ENCODE peak calls at places on chromosomes 2 and 18, in seven cellular contexts. R is AML-193; F is activated naive CD8-positive, alpha-beta T cell treated with anti-CD3 and anti-CD28 coated beads for 36 hours; C is heart right ventricle; P is stimulated activated CD4-positive, alpha-beta T cell treated with anti-CD3 and anti-CD28 coated beads, Interleukin-2, amount 100 ng/mL, for 48 hours; E is NCI-H774; G is stimulated activated CD8-positive, alpha-beta memory T cell treated with anti-CD3 and anti-CD28 coated beads, Interleukin-15, amount 100 ng/mL, for 48 hours. Z is an unnamed sample.
A peak's percentile ranks its signal among the peaks of the same experiment; 100 is the strongest.

GRCh38 chr2:183019718-183020442 is 18.4 kb downstream of the NCKAP1 start:
- DNase-seq in R (no peak), F (no peak), C (no peak), P (no peak), E (no peak), G (no peak), Z (peak; percentile 81)

GRCh38 chr2:53545159-53546055 is 222.2 kb upstream of the CHAC2 start:
- DNase-seq in R (no peak), F (no peak), C (no peak), P (no peak), E (no peak), G (no peak), Z (no peak)

GRCh38 chr2:208025814-208026184 is 472 bp upstream of the PLEKHM3 start:
- DNase-seq in R (no peak), F (peak; percentile 43), C (no peak), P (peak; percentile 20), E (no peak), G (peak; percentile 44), Z (no peak)

GRCh38 chr2:40105593-40105992 is 326.5 kb upstream of the THUMPD2 start:
- DNase-seq in R (no peak), F (no peak), C (no peak), P (no peak), E (no peak), G (no peak), Z (peak; percentile 34)

GRCh38 chr2:216312441-216312840 is 59.8 kb downstream of the MARCHF4 start:
- DNase-seq in R (no peak), F (no peak), C (no peak), P (no peak), E (no peak), G (no peak), Z (no peak)

GRCh38 chr2:9170458-9171130 is 36.0 kb upstream of the ASAP2 start:
- DNase-seq in R (no peak), F (no peak), C (no peak), P (no peak), E (no peak), G (no peak), Z (peak; percentile 72)

GRCh38 chr2:214987261-214987660 is 151.2 kb downstream of the ABCA12 start:
- DNase-seq in R (no peak), F (no peak), C (no peak), P (no peak), E (no peak), G (no peak), Z (no peak)

GRCh38 chr18:61738042-61738441 is 154.8 kb downstream of the RNF152 start:
- DNase-seq in R (no peak), F (no peak), C (no peak), P (no peak), E (no peak), G (no peak), Z (no peak)

GRCh38 chr2:159609933-159610523 is 6.3 kb downstream of the BAZ2B start:
- DNase-seq in R (no peak), F (no peak), C (no peak), P (no peak), E (no peak), G (no peak), Z (no peak)

GRCh38 chr2:121626777-121627524 is 22.3 kb downstream of the CLASP1 start:
- DNase-seq in R (no peak), F (no peak), C (no peak), P (no peak), E (no peak), G (no peak), Z (no peak)

GRCh38 chr2:55419236-55419513 is 481 bp downstream of the CCDC88A start:
- DNase-seq in R (no peak), F (peak; percentile 16), C (no peak), P (peak; percentile 1), E (no peak), G (no peak), Z (no peak)

GRCh38 chr2:117856415-117857210 is 42.1 kb downstream of the DDX18 start:
- DNase-seq in R (no peak), F (no peak), C (no peak), P (no peak), E (no peak), G (no peak), Z (peak; percentile 83)

GRCh38 chr18:2939317-2939716 is 73.6 kb downstream of the LPIN2 start:
- DNase-seq in R (no peak), F (no peak), C (no peak), P (no peak), E (no peak), G (no peak), Z (no peak)

GRCh38 chr18:3264362-3264761 is 2.4 kb downstream of the MYL12B start:
- DNase-seq in R (no peak), F (no peak), C (no peak), P (no peak), E (no peak), G (no peak), Z (no peak)

GRCh38 chr2:204251118-204251757 is 294.0 kb upstream of the PARD3B start:
- DNase-seq in R (no peak), F (peak; percentile 37), C (no peak), P (no peak), E (no peak), G (no peak), Z (no peak)

GRCh38 chr18:50268022-50268747 is 1.9 kb upstream of the CFAP53 start:
- DNase-seq in R (no peak), F (peak; percentile 85), C (peak; percentile 84), P (peak; percentile 71), E (no peak), G (peak; percentile 75), Z (no peak)

GRCh38 chr2:9327873-9328352 is 95.4 kb downstream of the ITGB1BP1 start:
- DNase-seq in R (no peak), F (no peak), C (no peak), P (no peak), E (peak; percentile 7), G (no peak), Z (no peak)

GRCh38 chr2:64141711-64142405 is 2.4 kb downstream of the PELI1 start:
- DNase-seq in R (no peak), F (no peak), C (no peak), P (no peak), E (no peak), G (no peak), Z (peak; percentile 31)

GRCh38 chr2:218289639-218290315 is 2.5 kb downstream of the TMBIM1 start:
- DNase-seq in R (no peak), F (no peak), C (no peak), P (no peak), E (no peak), G (no peak), Z (peak; percentile 75)

GRCh38 chr2:183951636-183952035 is 646.7 kb upstream of the ZNF804A start:
- DNase-seq in R (no peak), F (no peak), C (no peak), P (no peak), E (no peak), G (no peak), Z (peak; percentile 16)

GRCh38 chr2:107936427-107937359 is 49.6 kb upstream of the SLC5A7 start:
- DNase-seq in R (no peak), F (no peak), C (no peak), P (no peak), E (no peak), G (no peak), Z (no peak)

GRCh38 chr2:67879586-67880290 is 183.1 kb downstream of the C1D start:
- DNase-seq in R (no peak), F (no peak), C (no peak), P (no peak), E (no peak), G (no peak), Z (no peak)

GRCh38 chr2:101759162-101759561 is 61.7 kb downstream of the MAP4K4 start:
- DNase-seq in R (no peak), F (no peak), C (peak; percentile 54), P (no peak), E (no peak), G (no peak), Z (peak; percentile 85)

GRCh38 chr2:46072146-46072820 is 224.9 kb upstream of the EPAS1 start:
- DNase-seq in R (no peak), F (no peak), C (no peak), P (no peak), E (no peak), G (no peak), Z (no peak)

GRCh38 chr2:73284296-73285161 is at the start of gene FBXO41:
- DNase-seq in R (peak; percentile 58), F (peak; percentile 87), C (no peak), P (peak; percentile 60), E (peak; percentile 33), G (peak; percentile 72), Z (no peak)

GRCh38 chr2:238093181-238094140 is 6.7 kb upstream of the ESPNL start:
- DNase-seq in R (no peak), F (no peak), C (no peak), P (no peak), E (no peak), G (no peak), Z (no peak)

GRCh38 chr2:109144721-109145120 is 15.7 kb downstream of the SH3RF3 start:
- DNase-seq in R (no peak), F (no peak), C (no peak), P (no peak), E (no peak), G (no peak), Z (no peak)